ENCODE peak calls at places on chromosome 19, in four cellular contexts. One of them, this sample, is unnamed.

GRCh38 chr19:18420931-18421330 is 1.7 kb downstream of the SSBP4 start:
- DNase-seq in uterus: no peak
- DNase-seq in tibial nerve: no peak
- DNase-seq in A549: no peak
- DNase-seq in this sample: no peak

GRCh38 chr19:29421186-29421525 is 104.6 kb upstream of the VSTM2B start:
- DNase-seq in uterus: no peak
- DNase-seq in tibial nerve: no peak
- DNase-seq in A549: no peak
- DNase-seq in this sample: no peak

GRCh38 chr19:16040642-16041041 is 35.7 kb upstream of the TPM4 start:
- DNase-seq in uterus: no peak
- DNase-seq in tibial nerve: no peak
- DNase-seq in A549: peak; percentile 49
- DNase-seq in this sample: no peak

GRCh38 chr19:51830263-51830662 is 35.3 kb downstream of the FPR3 start:
- DNase-seq in uterus: no peak
- DNase-seq in tibial nerve: no peak
- DNase-seq in A549: no peak
- DNase-seq in this sample: no peak

GRCh38 chr19:41353466-41354342 is at the start of gene TGFB1:
- DNase-seq in uterus: peak; percentile 89
- DNase-seq in tibial nerve: peak; percentile 79
- DNase-seq in A549: peak; percentile 92
- DNase-seq in this sample: peak; percentile 82

GRCh38 chr19:36030264-36031148 is 2.2 kb downstream of the CLIP3 start:
- DNase-seq in uterus: no peak
- DNase-seq in tibial nerve: no peak
- DNase-seq in A549: peak; percentile 61
- DNase-seq in this sample: no peak

GRCh38 chr19:16801599-16801998 is 27.6 kb upstream of the SIN3B start:
- DNase-seq in uterus: no peak
- DNase-seq in tibial nerve: no peak
- DNase-seq in A549: peak; percentile 33
- DNase-seq in this sample: peak; percentile 41

GRCh38 chr19:45798995-45799517 is 6.4 kb upstream of the DMWD start:
- DNase-seq in uterus: peak; percentile 80
- DNase-seq in tibial nerve: peak; percentile 65
- DNase-seq in A549: peak; percentile 68
- DNase-seq in this sample: peak; percentile 74

GRCh38 chr19:6007866-6008265 is 29.9 kb upstream of the RANBP3 start:
- DNase-seq in uterus: no peak
- DNase-seq in tibial nerve: no peak
- DNase-seq in A549: no peak
- DNase-seq in this sample: no peak

GRCh38 chr19:41870401-41870873 is 6.6 kb upstream of the CD79A start:
- DNase-seq in uterus: no peak
- DNase-seq in tibial nerve: no peak
- DNase-seq in A549: peak; percentile 65
- DNase-seq in this sample: no peak

GRCh38 chr19:15680478-15680877 is 7.6 kb downstream of the CYP4F12 start:
- DNase-seq in uterus: no peak
- DNase-seq in tibial nerve: no peak
- DNase-seq in A549: no peak
- DNase-seq in this sample: no peak

DNA sequence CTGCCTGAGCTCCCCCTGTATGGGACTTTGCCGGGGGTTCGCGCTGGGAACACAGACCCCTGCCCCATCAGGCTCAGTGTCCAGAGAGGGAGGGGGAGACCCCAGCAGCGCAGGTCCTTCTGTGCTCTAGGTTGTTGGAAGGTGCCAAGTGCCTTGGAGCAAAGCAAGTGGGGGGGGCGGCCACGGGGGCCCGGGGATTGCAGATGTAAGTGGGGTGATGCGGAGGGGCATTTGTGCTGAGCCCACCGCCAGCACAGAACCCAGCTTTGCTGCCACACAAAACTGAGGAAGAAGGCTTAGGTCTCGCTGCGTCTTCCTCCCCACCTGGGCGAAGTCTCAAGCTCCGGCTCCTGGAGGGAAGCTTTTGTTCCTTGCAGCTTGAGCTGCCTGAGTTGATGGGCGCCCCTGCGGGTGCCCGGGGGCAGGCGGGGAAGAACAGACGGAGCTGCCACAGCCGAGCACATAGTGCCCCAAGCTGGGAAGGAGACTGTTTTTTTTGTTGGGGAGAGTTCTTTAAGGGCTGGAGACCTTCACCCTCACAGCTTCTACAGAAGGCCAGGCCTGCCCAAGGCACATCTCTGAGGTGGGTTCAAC is 1.5 kb upstream of the NTN5 start:
- DNase-seq in uterus: no peak
- DNase-seq in tibial nerve: no peak
- DNase-seq in A549: no peak
- DNase-seq in this sample: no peak
- H3K9me3 ChIP-seq in uterus: no peaks in the 10 kb centered on the region
- H3K9me3 ChIP-seq in tibial nerve: no peaks in the 10 kb centered on the region
- H3K9me3 ChIP-seq in A549: no peaks in the 10 kb centered on the region
- H3K9me3 ChIP-seq in this sample: no peaks in the 10 kb centered on the region

GRCh38 chr19:20079487-20079886 is 1.7 kb downstream of the ZNF90 start:
- DNase-seq in uterus: no peak
- DNase-seq in tibial nerve: no peak
- DNase-seq in A549: no peak
- DNase-seq in this sample: no peak

GRCh38 chr19:20078696-20079095 is 896 bp downstream of the ZNF90 start:
- DNase-seq in uterus: peak; percentile 22
- DNase-seq in tibial nerve: peak; percentile 16
- DNase-seq in A549: no peak
- DNase-seq in this sample: peak; percentile 34

GRCh38 chr19:20072936-20073335 is 4.9 kb upstream of the ZNF90 start:
- DNase-seq in uterus: no peak
- DNase-seq in tibial nerve: no peak
- DNase-seq in A549: no peak
- DNase-seq in this sample: no peak

GRCh38 chr19:20077791-20078463 is at the start of gene ZNF90:
- DNase-seq in uterus: peak; percentile 96
- DNase-seq in tibial nerve: peak; percentile 99
- DNase-seq in A549: peak; percentile 1
- DNase-seq in this sample: peak; percentile 95
- TF ChIP-seq POLR2A in uterus: no peak
- TF ChIP-seq POLR2A in tibial nerve: no peak
- TF ChIP-seq POLR2A in A549: no peak
- TF ChIP-seq POLR2A in this sample: no peak

GRCh38 chr19:10145031-10145430 is 25.3 kb upstream of the EIF3G start:
- DNase-seq in uterus: no peak
- DNase-seq in tibial nerve: no peak
- DNase-seq in A549: no peak
- DNase-seq in this sample: no peak

GRCh38 chr19:10149427-10149826 is 29.7 kb upstream of the EIF3G start:
- DNase-seq in uterus: no peak
- DNase-seq in tibial nerve: no peak
- DNase-seq in A549: no peak
- DNase-seq in this sample: no peak

GRCh38 chr19:10142701-10143375 is 23.1 kb upstream of the EIF3G start:
- DNase-seq in uterus: no peak
- DNase-seq in tibial nerve: no peak
- DNase-seq in A549: no peak
- DNase-seq in this sample: no peak

GRCh38 chr19:10143700-10144099 is 24.0 kb upstream of the EIF3G start:
- DNase-seq in uterus: no peak
- DNase-seq in tibial nerve: no peak
- DNase-seq in A549: no peak
- DNase-seq in this sample: no peak

GRCh38 chr19:10146142-10146541 is 26.4 kb upstream of the EIF3G start:
- DNase-seq in uterus: no peak
- DNase-seq in tibial nerve: no peak
- DNase-seq in A549: no peak
- DNase-seq in this sample: no peak
- H3K9me3 ChIP-seq in uterus: no peaks in the 10 kb centered on the region
- H3K9me3 ChIP-seq in tibial nerve: no peaks in the 10 kb centered on the region
- H3K9me3 ChIP-seq in A549: no peaks in the 10 kb centered on the region
- H3K9me3 ChIP-seq in this sample: no peaks in the 10 kb centered on the region

GRCh38 chr19:50022823-50023222 is 2.3 kb downstream of the VRK3 start:
- DNase-seq in uterus: no peak
- DNase-seq in tibial nerve: no peak
- DNase-seq in A549: no peak
- DNase-seq in this sample: no peak

GRCh38 chr19:50026550-50026906 is 723 bp downstream of the ZNF473 start:
- DNase-seq in uterus: no peak
- DNase-seq in tibial nerve: no peak
- DNase-seq in A549: no peak
- DNase-seq in this sample: no peak

GRCh38 chr19:50025022-50025793 is at the start of gene VRK3:
- DNase-seq in uterus: peak; percentile 99
- DNase-seq in tibial nerve: peak; percentile 98
- DNase-seq in A549: peak; percentile 100
- DNase-seq in this sample: peak; percentile 99

GRCh38 chr19:50024719-50025021 is 502 bp downstream of the VRK3 start:
- DNase-seq in uterus: no peak
- DNase-seq in tibial nerve: no peak
- DNase-seq in A549: no peak
- DNase-seq in this sample: no peak

GRCh38 chr19:50025794-50026549 is at the start of gene ZNF473:
- DNase-seq in uterus: peak; percentile 93
- DNase-seq in tibial nerve: peak; percentile 92
- DNase-seq in A549: peak; percentile 97
- DNase-seq in this sample: peak; percentile 96
- TF ChIP-seq POLR2A in uterus: no peak
- TF ChIP-seq POLR2A in tibial nerve: peak; percentile 58
- TF ChIP-seq POLR2A in A549: peak; percentile 90
- TF ChIP-seq POLR2A in this sample: no peak

GRCh38 chr19:11685676-11686650 is 52.8 kb downstream of the ZNF823 start:
- DNase-seq in uterus: no peak
- DNase-seq in tibial nerve: no peak
- DNase-seq in A549: no peak
- DNase-seq in this sample: no peak

GRCh38 chr19:11680689-11681302 is 58.0 kb downstream of the ZNF823 start:
- DNase-seq in uterus: no peak
- DNase-seq in tibial nerve: no peak
- DNase-seq in A549: no peak
- DNase-seq in this sample: no peak

GRCh38 chr19:11684987-11685675 is 53.6 kb downstream of the ZNF823 start:
- DNase-seq in uterus: no peak
- DNase-seq in tibial nerve: no peak
- DNase-seq in A549: no peak
- DNase-seq in this sample: no peak
- H3K9me3 ChIP-seq in uterus: peaks cover 6% of the 10 kb centered on the region
- H3K9me3 ChIP-seq in tibial nerve: peaks cover 9% of the 10 kb centered on the region
- H3K9me3 ChIP-seq in A549: peaks cover 10% of the 10 kb centered on the region
- H3K9me3 ChIP-seq in this sample: no peaks in the 10 kb centered on the region

DNA sequence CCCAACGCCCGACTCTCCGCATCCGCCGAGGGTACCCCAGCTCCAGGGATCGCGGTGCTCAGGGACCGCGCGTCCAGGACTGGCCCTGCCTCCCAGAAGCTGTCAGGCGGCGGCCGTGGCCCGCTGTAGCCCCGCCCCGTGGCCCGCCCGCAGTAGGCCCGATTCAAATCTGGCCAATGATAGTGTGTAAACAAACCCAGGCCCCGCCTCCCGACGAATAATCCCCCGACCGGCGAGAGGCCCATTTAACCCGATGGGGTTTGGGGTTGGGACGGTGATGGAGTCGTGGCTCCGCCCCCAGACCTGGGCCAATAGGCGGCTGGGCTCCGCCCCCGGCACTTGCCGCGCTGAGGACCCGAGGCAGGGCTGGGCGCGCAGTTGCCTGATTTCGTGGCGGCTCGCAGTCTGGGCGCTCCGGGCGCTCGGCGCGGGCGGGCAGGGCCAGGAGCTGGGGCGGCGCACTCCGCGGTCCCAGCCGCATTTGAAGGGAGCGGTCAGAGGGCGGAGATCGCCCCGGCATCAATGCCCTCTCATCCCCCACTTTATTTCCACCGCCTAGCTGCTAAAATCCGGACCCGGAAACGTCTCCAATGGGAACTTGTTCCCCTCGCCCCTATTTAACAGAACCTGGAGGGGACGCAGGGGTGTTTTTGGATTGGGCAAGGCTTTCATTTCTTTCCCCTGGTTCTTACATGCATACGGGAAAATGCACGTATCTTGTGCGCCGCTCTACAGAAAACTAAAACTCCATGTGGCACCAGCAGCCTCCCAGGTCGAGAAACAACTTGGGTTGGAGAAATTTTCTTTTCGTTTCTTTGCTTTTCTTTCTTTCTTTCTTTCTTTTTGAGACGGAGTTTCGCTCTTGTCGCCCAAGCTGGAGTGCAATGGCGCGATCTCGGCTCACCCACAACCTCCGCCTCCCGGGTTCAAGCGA is 8.4 kb upstream of the BICRA start:
- DNase-seq in uterus: peak; percentile 100
- DNase-seq in tibial nerve: peak; percentile 99
- DNase-seq in A549: peak; percentile 99
- DNase-seq in this sample: peak; percentile 100
- TF ChIP-seq POLR2A in uterus: peak; percentile 93
- TF ChIP-seq POLR2A in tibial nerve: peak; percentile 92
- TF ChIP-seq POLR2A in A549: peak; percentile 93
- TF ChIP-seq POLR2A in this sample: peak; percentile 98

This sample was measured in adrenal gland.